ENCODE peak calls at places on chromosomes 11 and 22, in four cellular contexts. Y is brain microvascular endothelial cell, I is memory B cell, K is lung microvascular endothelial cell. O is an unnamed sample.

GRCh38 chr11:66883021-66883968 is 26.4 kb downstream of the LRFN4 start:
- DNase-seq in Y (peak; percentile 59), I (peak; percentile 75), K (peak; percentile 69), O (peak; percentile 45)

GRCh38 chr22:17576475-17576874 is 13.2 kb downstream of the SLC25A18 start:
- DNase-seq in Y (peak; percentile 50), I (no peak), K (no peak), O (peak; percentile 50)

GRCh38 chr22:49815641-49816071 is 12.0 kb downstream of the BRD1 start:
- DNase-seq in Y (peak; percentile 14), I (no peak), K (no peak), O (no peak)

GRCh38 chr11:48025293-48025982 is 45.1 kb downstream of the PTPRJ start:
- DNase-seq in Y (no peak), I (no peak), K (no peak), O (no peak)

GRCh38 chr22:21587803-21588611 is 20.5 kb downstream of the UBE2L3 start:
- DNase-seq in Y (no peak), I (peak; percentile 30), K (no peak), O (peak; percentile 65)

GRCh38 chr11:35289821-35290220 is 129.5 kb downstream of the SLC1A2 start:
- DNase-seq in Y (peak; percentile 66), I (no peak), K (peak; percentile 77), O (peak; percentile 74)

GRCh38 chr11:77126156-77126775 is 1.8 kb upstream of the MYO7A start:
- DNase-seq in Y (no peak), I (no peak), K (no peak), O (no peak)

GRCh38 chr11:123137496-123138270 is 57.4 kb downstream of the CLMP start:
- DNase-seq in Y (peak; percentile 46), I (no peak), K (peak; percentile 65), O (peak; percentile 82)

GRCh38 chr11:69915151-69915500 is 95.9 kb upstream of the FGF3 start:
- DNase-seq in Y (peak; percentile 60), I (no peak), K (no peak), O (no peak)

GRCh38 chr11:17972987-17973386 is 39.9 kb downstream of the SERGEF start:
- DNase-seq in Y (peak; percentile 59), I (no peak), K (peak; percentile 57), O (peak; percentile 98)